ENCODE peak calls at places on chromosomes 13 and 19, in four cellular contexts. D is GM23248, E is hepatocyte, U is PC-3. T is an unnamed sample.

GRCh38 chr19:43300876-43301765 is 31.8 kb upstream of the PSG9 start:
- DNase-seq in D (peak), E (no peak), U (peak), T (no peak)

GRCh38 chr19:40229484-40229883 is 3.0 kb upstream of the CCNP start:
- DNase-seq in D (peak), E (no peak), U (peak), T (no peak)

GRCh38 chr19:42306646-42307045 is 4.2 kb upstream of the PAFAH1B3 start:
- DNase-seq in D (no peak), E (no peak), U (no peak), T (no peak)

GRCh38 chr13:113176292-113176691 is 17.8 kb downstream of the PROZ start:
- DNase-seq in D (no peak), E (no peak), U (no peak), T (no peak)

GRCh38 chr19:13764101-13764807 is at the start of gene MRI1:
- DNase-seq in D (peak), E (peak), U (peak), T (no peak)

GRCh38 chr19:4115050-4115817 is 8.7 kb downstream of the MAP2K2 start:
- DNase-seq in D (no peak), E (no peak), U (no peak), T (no peak)

GRCh38 chr19:13621413-13621812 is 115.1 kb upstream of the CACNA1A start:
- DNase-seq in D (peak), E (no peak), U (peak), T (no peak)

GRCh38 chr13:35714096-35714495 is 237.6 kb upstream of the MAB21L1 start:
- DNase-seq in D (no peak), E (no peak), U (no peak), T (no peak)

GRCh38 chr13:93248627-93249047 is 22.0 kb downstream of the GPC6 start:
- DNase-seq in D (no peak), E (peak), U (peak), T (no peak)

GRCh38 chr19:4496304-4496703 is 22.0 kb downstream of the PLIN4 start:
- DNase-seq in D (no peak), E (no peak), U (no peak), T (no peak)

GRCh38 chr13:112703449-112703848 is 13.6 kb downstream of the ATP11A start:
- DNase-seq in D (no peak), E (no peak), U (no peak), T (no peak)

GRCh38 chr19:38506723-38507550 is 73.4 kb downstream of the RYR1 start:
- DNase-seq in D (peak), E (peak), U (peak), T (peak)

GRCh38 chr13:99542788-99543406 is 41.6 kb downstream of the TM9SF2 start:
- DNase-seq in D (no peak), E (no peak), U (no peak), T (no peak)

GRCh38 chr13:98582947-98583346 is 6.0 kb upstream of the STK24 start:
- DNase-seq in D (no peak), E (no peak), U (no peak), T (no peak)

GRCh38 chr13:113122571-113123225 is at the start of gene F10:
- DNase-seq in D (peak), E (peak), U (no peak), T (no peak)

GRCh38 chr13:46487748-46488147 is 65.2 kb upstream of the LRCH1 start:
- DNase-seq in D (no peak), E (no peak), U (no peak), T (no peak)

GRCh38 chr13:48400820-48401219 is 12.1 kb downstream of the LPAR6 start:
- DNase-seq in D (peak), E (peak), U (peak), T (no peak)

GRCh38 chr19:35718345-35719041 is 690 bp downstream of the KMT2B start:
- DNase-seq in D (peak), E (peak), U (peak), T (no peak)

GRCh38 chr13:39512687-39513086 is 90.3 kb downstream of the LHFPL6 start:
- DNase-seq in D (no peak), E (no peak), U (no peak), T (no peak)

GRCh38 chr19:53007200-53008054 is 6.3 kb upstream of the ERVV-1 start:
- DNase-seq in D (no peak), E (no peak), U (no peak), T (no peak)

GRCh38 chr19:50667759-50668231 is 18.6 kb downstream of the C19orf81 start:
- DNase-seq in D (no peak), E (no peak), U (no peak), T (no peak)
- TF ChIP-seq EZH2 in D (no peak), E (peak), U (peak), T (no peak)

GRCh38 chr19:47623921-47624391 is 15.0 kb downstream of the BICRA start:
- DNase-seq in D (no peak), E (peak), U (no peak), T (no peak)
- H3K4me3 ChIP-seq in D (no peak), E (no peak), U (no peak), T (no peak)

GRCh38 chr13:30932481-30933333 is at the start of gene TEX26:
- DNase-seq in D (no peak), E (peak), U (no peak), T (no peak)
- H3K27ac ChIP-seq in D (no peak), E (no peak), U (no peak), T (no peak)

GRCh38 chr19:29579308-29579910 is 26.7 kb upstream of the POP4 start:
- DNase-seq in D (no peak), E (no peak), U (no peak), T (no peak)

GRCh38 chr19:29576043-29576442 is 30.0 kb upstream of the POP4 start:
- DNase-seq in D (peak), E (no peak), U (no peak), T (no peak)

GRCh38 chr19:29578349-29578748 is 27.7 kb upstream of the POP4 start:
- DNase-seq in D (no peak), E (no peak), U (no peak), T (no peak)

GRCh38 chr19:29577662-29577963 is 28.5 kb upstream of the POP4 start:
- DNase-seq in D (no peak), E (no peak), U (no peak), T (no peak)

DNA sequence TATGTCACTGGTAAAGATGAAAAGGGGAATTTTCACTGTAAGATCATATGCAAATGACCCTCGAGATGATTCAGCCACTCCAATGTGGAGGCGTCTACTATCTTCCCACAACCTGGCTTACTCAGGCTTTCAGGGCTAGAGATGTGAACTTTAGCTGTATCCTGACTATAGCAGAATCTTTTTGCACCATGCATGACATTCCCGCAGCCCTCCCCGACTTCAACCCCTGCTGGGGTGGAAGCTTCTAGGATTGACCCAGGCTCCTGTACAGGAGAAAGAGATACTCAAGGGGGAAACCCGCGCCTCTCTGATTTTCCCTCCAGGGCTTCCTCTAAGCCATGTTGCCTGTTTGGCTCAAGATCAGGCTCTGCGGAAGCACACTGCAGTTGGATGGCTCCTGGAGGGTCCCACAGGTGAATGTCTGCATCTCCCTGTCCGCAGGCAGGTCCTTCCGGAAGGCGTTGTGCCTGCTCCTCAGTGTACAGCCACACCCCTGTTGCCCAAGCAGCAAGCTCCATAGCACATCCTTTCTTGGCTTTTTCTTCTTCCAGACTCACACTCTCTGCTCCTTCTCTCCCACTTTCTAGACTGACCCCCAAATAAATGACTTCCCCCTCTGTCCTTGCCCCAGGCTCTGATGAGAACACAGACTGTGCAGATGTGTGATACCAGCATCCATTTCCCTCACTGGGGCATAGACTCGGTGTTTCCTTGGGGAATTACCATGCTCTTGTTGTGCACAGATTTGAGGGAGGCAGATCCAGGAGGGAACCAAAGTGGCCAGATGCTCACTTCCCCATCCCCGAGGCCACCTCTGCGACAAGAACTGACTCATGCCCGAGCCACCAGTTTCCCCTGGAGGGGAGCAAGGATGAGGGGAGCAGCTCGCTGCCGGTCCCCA is 29.1 kb upstream of the POP4 start:
- DNase-seq in D (peak), E (no peak), U (no peak), T (no peak)
- TF ChIP-seq EZH2 in D (no peak), E (no peak), U (no peak), T (no peak)

GRCh38 chr19:10295847-10296591 is 6.3 kb downstream of the ICAM5 start:
- DNase-seq in D (peak), E (no peak), U (no peak), T (no peak)
- H3K4me3 ChIP-seq in D (peak), E (no peak), U (no peak), T (no peak)